ENCODE peak calls at places on chromosomes 12 and 14, in five cellular contexts. F is psoas muscle, E is tibial nerve, U is uterus, H is astrocyte of the cerebellum. Z is an unnamed sample.

GRCh38 chr12:110677206-110677911 is 11.6 kb downstream of the HVCN1 start:
- DNase-seq in F (no peak), E (no peak), U (no peak), H (peak), Z (no peak)

GRCh38 chr12:6230321-6231110 is 30.3 kb downstream of the CD9 start:
- DNase-seq in F (peak), E (peak), U (peak), H (peak), Z (no peak)

GRCh38 chr12:107581616-107582015 is 104.0 kb upstream of the PWP1 start:
- DNase-seq in F (no peak), E (no peak), U (no peak), H (no peak), Z (no peak)

GRCh38 chr14:31283568-31284252 is 76.1 kb upstream of the HECTD1 start:
- DNase-seq in F (no peak), E (no peak), U (no peak), H (no peak), Z (peak)

GRCh38 chr12:105451211-105451610 is 120.7 kb downstream of the C12orf75 start:
- DNase-seq in F (no peak), E (peak), U (no peak), H (peak), Z (no peak)

GRCh38 chr12:109714141-109714912 is 702 bp downstream of the FAM222A start:
- DNase-seq in F (peak), E (peak), U (peak), H (no peak), Z (no peak)

GRCh38 chr12:125075-125474 is 58.5 kb downstream of the IQSEC3 start:
- DNase-seq in F (no peak), E (no peak), U (no peak), H (no peak), Z (no peak)

GRCh38 chr14:71994416-71994815 is 62.2 kb downstream of the RGS6 start:
- DNase-seq in F (no peak), E (no peak), U (no peak), H (no peak), Z (no peak)

GRCh38 chr14:59161571-59162175 is 26.8 kb upstream of the DAAM1 start:
- DNase-seq in F (no peak), E (no peak), U (peak), H (peak), Z (peak)

GRCh38 chr12:113640837-113641236 is 169.2 kb upstream of the LHX5 start:
- DNase-seq in F (no peak), E (no peak), U (no peak), H (no peak), Z (no peak)

GRCh38 chr12:3718100-3718499 is 34.8 kb downstream of the CRACR2A start:
- DNase-seq in F (no peak), E (no peak), U (no peak), H (no peak), Z (no peak)

GRCh38 chr14:103847439-103847953 is at the start of gene PPP1R13B:
- DNase-seq in F (peak), E (peak), U (peak), H (peak), Z (no peak)

GRCh38 chr12:68440068-68440581 is 108.0 kb upstream of the MDM1 start:
- DNase-seq in F (peak), E (no peak), U (no peak), H (no peak), Z (no peak)

GRCh38 chr12:69415471-69416275 is 54.5 kb upstream of the FRS2 start:
- DNase-seq in F (peak), E (peak), U (peak), H (peak), Z (peak)

GRCh38 chr12:5706247-5706646 is 238.8 kb downstream of the ANO2 start:
- DNase-seq in F (no peak), E (no peak), U (no peak), H (no peak), Z (no peak)

GRCh38 chr12:107404981-107405380 is 280.6 kb upstream of the PWP1 start:
- DNase-seq in F (no peak), E (no peak), U (no peak), H (no peak), Z (no peak)

GRCh38 chr12:54404061-54405004 is 14.7 kb downstream of the ITGA5 start:
- DNase-seq in F (no peak), E (peak), U (peak), H (no peak), Z (no peak)

GRCh38 chr14:73662439-73663056 is 17.8 kb downstream of the DNAL1 start:
- DNase-seq in F (peak), E (no peak), U (peak), H (peak), Z (peak)

GRCh38 chr14:77980475-77981321 is 180.8 kb downstream of the ADCK1 start:
- DNase-seq in F (peak), E (no peak), U (no peak), H (no peak), Z (no peak)

GRCh38 chr12:48875944-48876520 is 10.4 kb upstream of the RND1 start:
- DNase-seq in F (no peak), E (no peak), U (no peak), H (no peak), Z (no peak)

GRCh38 chr12:101733166-101733565 is 6.1 kb downstream of the SYCP3 start:
- DNase-seq in F (no peak), E (no peak), U (no peak), H (no peak), Z (no peak)

GRCh38 chr14:30708157-30708556 is 86.0 kb downstream of the SCFD1 start:
- DNase-seq in F (no peak), E (no peak), U (no peak), H (no peak), Z (no peak)

GRCh38 chr14:78519863-78520262 is 349.7 kb downstream of the NRXN3 start:
- DNase-seq in F (no peak), E (no peak), U (no peak), H (peak), Z (no peak)

GRCh38 chr14:50830044-50830931 is 674 bp downstream of the NIN start:
- DNase-seq in F (peak), E (peak), U (peak), H (no peak), Z (no peak)

GRCh38 chr12:8081228-8081920 is 700 bp upstream of the NECAP1 start:
- DNase-seq in F (no peak), E (peak), U (no peak), H (no peak), Z (no peak)

GRCh38 chr12:15931590-15932053 is 20.5 kb downstream of the DERA start:
- DNase-seq in F (no peak), E (no peak), U (no peak), H (no peak), Z (no peak)

GRCh38 chr14:80054020-80054419 is 157.3 kb downstream of the DIO2 start:
- DNase-seq in F (no peak), E (no peak), U (no peak), H (no peak), Z (no peak)

DNA sequence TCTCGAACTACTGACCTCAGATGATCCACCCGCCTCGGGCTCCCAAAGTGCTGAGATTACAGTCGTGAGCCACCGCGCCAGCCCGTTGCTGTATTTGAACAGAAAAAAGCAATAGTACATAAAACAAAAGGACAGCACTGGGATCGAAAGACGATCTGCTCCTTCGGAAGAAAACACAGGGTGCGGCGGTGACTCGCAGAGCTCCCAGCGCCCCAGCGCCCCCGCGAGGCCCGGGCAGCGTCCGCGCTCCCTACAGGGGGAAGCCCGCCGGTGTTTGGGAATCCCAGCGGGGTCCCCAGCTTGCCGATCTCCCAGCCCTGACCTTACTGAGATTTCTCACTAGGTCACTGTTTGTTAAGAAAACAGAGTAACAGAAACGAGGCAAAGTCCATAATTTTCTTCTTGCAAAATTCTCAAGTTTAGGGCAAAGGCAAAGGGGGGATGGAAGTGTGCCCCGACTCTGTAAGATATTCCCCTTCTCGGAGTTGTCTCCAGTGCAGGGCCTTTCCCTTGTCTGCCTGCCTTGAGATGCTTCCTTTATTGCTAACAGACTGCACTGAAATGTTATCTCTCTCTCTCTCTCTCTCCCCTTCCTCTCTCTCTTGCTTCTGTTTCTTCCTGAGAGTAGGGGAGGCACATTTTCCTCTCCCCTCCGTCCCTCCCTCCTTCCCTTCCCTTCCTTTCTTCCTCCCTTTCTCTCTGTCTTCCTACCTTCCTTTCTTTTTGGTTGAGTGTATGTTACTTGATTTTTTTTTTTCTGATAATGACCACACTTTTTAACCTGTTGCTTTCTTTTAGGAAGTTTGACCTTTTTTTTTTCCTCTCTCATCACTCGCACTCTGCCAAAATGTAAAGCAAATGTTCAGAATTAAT is 92.0 kb downstream of the TMEM30B start:
- DNase-seq in F (peak), E (peak), U (no peak), H (no peak), Z (no peak)
- H3K4me3 ChIP-seq in F (peak), E (peak), U (peak), H (no peak), Z (peak)

GRCh38 chr12:72978999-72979398 is 706.8 kb downstream of the TRHDE start:
- DNase-seq in F (no peak), E (no peak), U (no peak), H (no peak), Z (no peak)
- H3K4me3 ChIP-seq in F (no peak), E (no peak), U (no peak), H (no peak), Z (no peak)

DNA sequence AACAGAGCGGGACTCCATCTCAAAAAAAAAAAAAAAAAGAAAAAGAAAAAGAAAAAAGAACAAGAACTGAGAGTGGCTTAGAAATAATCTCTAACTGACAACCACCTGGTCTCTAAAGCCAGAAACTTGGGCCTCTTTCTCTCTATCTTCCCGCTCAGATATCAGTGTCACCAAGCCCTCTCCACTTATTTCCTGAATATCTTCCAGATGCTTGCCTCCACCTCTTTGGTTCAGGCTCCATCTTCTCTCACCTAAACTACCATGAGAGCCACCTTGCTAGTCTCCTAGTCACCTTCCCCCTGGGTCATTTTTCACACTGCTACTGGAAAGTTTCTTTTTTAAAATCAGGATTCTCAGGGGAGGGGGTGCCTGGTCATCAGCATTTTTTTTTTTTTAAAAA is 1.8 kb upstream of the TM9SF1 start:
- DNase-seq in F (no peak), E (no peak), U (no peak), H (no peak), Z (no peak)
- H3K4me3 ChIP-seq in F (peak), E (no peak), U (no peak), H (no peak), Z (no peak)

DNA sequence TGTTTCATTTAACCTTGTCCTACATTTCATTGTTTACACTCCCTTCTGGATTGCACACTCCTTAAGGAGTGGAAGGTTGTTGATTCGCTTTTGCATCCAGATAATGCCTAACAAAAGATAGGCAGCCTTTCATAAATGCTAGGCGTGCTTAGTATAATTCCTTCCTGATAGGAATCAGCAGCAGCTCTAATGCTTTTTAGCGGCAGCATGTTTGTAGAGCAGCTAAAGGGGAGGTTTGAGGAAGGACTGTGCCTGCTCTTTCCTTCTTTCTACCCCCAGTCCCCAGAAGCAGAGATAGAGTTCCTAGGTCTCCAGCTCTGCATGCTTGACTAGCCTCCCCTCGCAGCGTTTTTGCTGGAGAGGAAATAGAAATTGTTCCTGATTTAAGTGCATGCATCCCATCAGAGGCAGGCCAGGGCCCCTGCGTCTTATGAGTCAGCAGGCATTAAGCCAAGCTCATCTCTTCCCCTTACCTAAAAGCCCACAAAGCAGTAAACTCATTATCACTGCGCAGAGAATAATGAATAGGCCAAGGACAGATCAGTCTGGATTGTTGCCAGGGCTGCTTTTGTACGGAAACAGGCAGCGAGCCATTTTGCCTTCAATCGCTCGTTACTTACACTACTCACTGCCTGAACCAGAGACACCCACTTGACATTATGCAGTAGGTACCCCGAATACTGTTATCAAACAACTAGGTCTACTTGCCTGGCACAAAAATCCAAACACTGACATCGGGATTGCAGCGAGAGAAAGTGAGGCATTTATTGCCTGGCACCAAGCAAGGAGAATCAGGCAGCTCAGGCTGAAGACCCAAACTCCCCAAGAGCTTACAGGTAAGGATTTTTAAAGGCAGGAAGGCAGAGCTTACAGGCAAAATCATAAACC is 14.1 kb upstream of the TBPL2 start:
- DNase-seq in F (no peak), E (peak), U (peak), H (peak), Z (peak)
- H3K4me3 ChIP-seq in F (no peak), E (no peak), U (no peak), H (no peak), Z (peak)

GRCh38 chr12:55842681-55843429 is at the start of gene MMP19:
- DNase-seq in F (no peak), E (peak), U (peak), H (peak), Z (no peak)
- H3K4me3 ChIP-seq in F (peak), E (no peak), U (peak), H (peak), Z (no peak)

GRCh38 chr14:100904307-100905019 is 941 bp upstream of the RTL1 start:
- DNase-seq in F (no peak), E (no peak), U (no peak), H (no peak), Z (no peak)

GRCh38 chr14:100907240-100907639 is 3.7 kb upstream of the RTL1 start:
- DNase-seq in F (no peak), E (no peak), U (no peak), H (no peak), Z (no peak)

GRCh38 chr14:100903672-100904185 is at the start of gene RTL1:
- DNase-seq in F (no peak), E (no peak), U (no peak), H (no peak), Z (no peak)

GRCh38 chr14:100906420-100906819 is 2.9 kb upstream of the RTL1 start:
- DNase-seq in F (no peak), E (no peak), U (no peak), H (no peak), Z (no peak)

GRCh38 chr14:100905166-100905565 is 1.6 kb upstream of the RTL1 start:
- DNase-seq in F (no peak), E (no peak), U (no peak), H (no peak), Z (no peak)
- H3K4me3 ChIP-seq in F (no peak), E (no peak), U (no peak), H (no peak), Z (no peak)

DNA sequence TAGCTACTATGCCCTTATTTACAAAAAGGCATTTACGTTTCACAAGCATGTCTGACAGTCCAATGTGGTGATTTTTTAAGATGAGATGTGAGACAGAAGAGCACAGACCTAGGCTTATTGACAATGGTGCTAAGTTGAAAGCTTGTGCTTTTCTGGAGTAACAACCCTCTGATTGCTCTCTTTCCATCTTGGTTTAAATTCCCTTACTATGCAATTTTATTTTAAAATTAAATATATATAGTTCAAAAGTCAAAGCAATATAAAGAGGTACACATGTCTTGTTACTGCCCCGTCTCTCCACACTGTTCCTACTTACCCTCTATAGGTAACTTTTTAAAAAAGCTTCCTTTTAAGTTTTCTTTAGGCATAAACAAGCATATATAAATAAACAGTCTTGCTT is 39.4 kb upstream of the BBS10 start:
- DNase-seq in F (no peak), E (no peak), U (no peak), H (no peak), Z (no peak)
- H3K4me3 ChIP-seq in F (no peak), E (no peak), U (no peak), H (no peak), Z (no peak)

GRCh38 chr14:90399541-90400444 is 3.0 kb downstream of the CALM1 start:
- DNase-seq in F (peak), E (peak), U (peak), H (peak), Z (peak)
- H3K4me3 ChIP-seq in F (peak), E (no peak), U (no peak), H (peak), Z (peak)

Z was measured in retinal pigment epithelial cell.